ENCODE peak calls at places on chromosomes 13 and 19, in four cellular contexts. M is OCI-LY7, W is PC-3, O is mammary epithelial cell. U is an unnamed sample.

GRCh38 chr13:75633285-75633684 is 2.8 kb upstream of the LMO7 start:
- DNase-seq in M (no peak), O (peak), W (peak), U (no peak)

GRCh38 chr13:67299731-67300130 is 69.6 kb upstream of the PCDH9 start:
- DNase-seq in W (peak), O (peak), M (no peak), U (no peak)

GRCh38 chr19:13187419-13187818 is 37.2 kb downstream of the IER2 start:
- DNase-seq in W (no peak), O (no peak), M (no peak), U (peak)

GRCh38 chr13:24036115-24036514 is 124.4 kb upstream of the SPATA13 start:
- DNase-seq in W (no peak), O (no peak), M (no peak), U (no peak)

GRCh38 chr19:51891193-51891747 is 3.5 kb upstream of the ZNF577 start:
- DNase-seq in M (no peak), O (no peak), W (no peak), U (no peak)

GRCh38 chr19:38441660-38442348 is 8.3 kb downstream of the RYR1 start:
- DNase-seq in W (no peak), M (peak), O (no peak), U (peak)

GRCh38 chr19:54464624-54465266 is 1.2 kb upstream of the LENG9 start:
- DNase-seq in W (peak), O (peak), M (peak), U (peak)

GRCh38 chr19:47430041-47430802 is 10.9 kb upstream of the MEIS3 start:
- DNase-seq in M (no peak), O (no peak), W (no peak), U (no peak)

GRCh38 chr19:31659897-31660210 is 310.6 kb upstream of the TSHZ3 start:
- DNase-seq in M (no peak), O (peak), W (no peak), U (no peak)

GRCh38 chr13:97328222-97328790 is 105.7 kb upstream of the RAP2A start:
- DNase-seq in O (peak), W (no peak), M (no peak), U (no peak)

GRCh38 chr19:11295665-11296245 is at the start of gene TSPAN16:
- DNase-seq in M (no peak), W (no peak), O (no peak), U (no peak)

GRCh38 chr19:19460761-19461265 is 54.5 kb downstream of the TSSK6 start:
- DNase-seq in W (no peak), O (no peak), M (peak), U (peak)

GRCh38 chr19:17255150-17255621 is 9.4 kb downstream of the USHBP1 start:
- DNase-seq in W (peak), O (no peak), M (no peak), U (no peak)

GRCh38 chr19:13843104-13843921 is 33.6 kb upstream of the NANOS3 start:
- DNase-seq in O (peak), M (no peak), W (peak), U (no peak)

GRCh38 chr19:55383789-55384575 is at the start of gene TMEM238:
- DNase-seq in W (peak), O (peak), M (peak), U (peak)

GRCh38 chr13:27125357-27126282 is 46.0 kb downstream of the USP12 start:
- DNase-seq in M (no peak), O (peak), W (no peak), U (no peak)

GRCh38 chr13:114237415-114238112 is 2.9 kb downstream of the CDC16 start:
- DNase-seq in M (no peak), W (no peak), O (no peak), U (no peak)

GRCh38 chr19:29878973-29879654 is 62.9 kb upstream of the URI1 start:
- DNase-seq in M (peak), W (peak), O (peak), U (peak)

GRCh38 chr13:94550030-94550738 is 45.8 kb downstream of the TGDS start:
- DNase-seq in M (no peak), W (peak), O (no peak), U (no peak)

GRCh38 chr19:12187625-12188024 is 24.7 kb downstream of the ZNF136 start:
- DNase-seq in O (no peak), M (no peak), W (peak), U (no peak)

GRCh38 chr19:46021531-46022041 is 1.3 kb downstream of the PGLYRP1 start:
- DNase-seq in W (no peak), O (peak), M (no peak), U (no peak)

GRCh38 chr19:3160219-3160618 is 18.4 kb upstream of the S1PR4 start:
- DNase-seq in M (no peak), W (no peak), O (no peak), U (no peak)

GRCh38 chr19:56423276-56423984 is 19.3 kb downstream of the ZNF583 start:
- DNase-seq in M (no peak), W (no peak), O (no peak), U (peak)

GRCh38 chr13:32978278-32978677 is 37.9 kb upstream of the KL start:
- DNase-seq in O (no peak), M (no peak), W (no peak), U (no peak)

GRCh38 chr19:28468701-28469459 is 744.1 kb downstream of the UQCRFS1 start:
- DNase-seq in O (no peak), M (peak), W (peak), U (no peak)

GRCh38 chr19:13334801-13335481 is 171.3 kb downstream of the CACNA1A start:
- DNase-seq in M (peak), W (peak), O (no peak), U (peak)

GRCh38 chr13:30017880-30018279 is 167.5 kb upstream of the UBL3 start:
- DNase-seq in M (no peak), O (no peak), W (no peak), U (no peak)

GRCh38 chr19:4538601-4538954 is 1.3 kb downstream of the LRG1 start:
- DNase-seq in O (no peak), M (no peak), W (no peak), U (no peak)

GRCh38 chr19:46454244-46454643 is 17.1 kb downstream of the PNMA8A start:
- DNase-seq in M (no peak), O (peak), W (no peak), U (no peak)

GRCh38 chr19:40144151-40144550 is 47.1 kb upstream of the MAP3K10 start:
- DNase-seq in O (no peak), W (no peak), M (peak), U (no peak)

GRCh38 chr13:85313761-85314503 is 485.3 kb downstream of the SLITRK6 start:
- DNase-seq in O (peak), W (peak), M (no peak), U (no peak)

GRCh38 chr19:27909185-27909840 is 1303.6 kb downstream of the UQCRFS1 start:
- DNase-seq in O (no peak), W (no peak), M (no peak), U (no peak)

GRCh38 chr19:56670961-56671612 is 470 bp downstream of the ZNF835 start:
- DNase-seq in W (no peak), O (no peak), M (no peak), U (no peak)

GRCh38 chr19:1411255-1412191 is 4.1 kb downstream of the DAZAP1 start:
- DNase-seq in M (no peak), W (no peak), O (no peak), U (no peak)

GRCh38 chr19:56350416-56351045 is 35.9 kb upstream of the ZSCAN5A start:
- DNase-seq in M (peak), O (peak), W (peak), U (peak)

GRCh38 chr13:110251227-110251791 is 55.6 kb downstream of the COL4A1 start:
- DNase-seq in M (no peak), O (no peak), W (no peak), U (no peak)

GRCh38 chr19:38921420-38922274 is 8.9 kb downstream of the SARS2 start:
- DNase-seq in W (no peak), M (no peak), O (no peak), U (no peak)

GRCh38 chr13:51777921-51778320 is 26.0 kb downstream of the DHRS12 start:
- DNase-seq in W (no peak), O (no peak), M (no peak), U (no peak)
- H3K27ac ChIP-seq in W (no peak), O (no peak), M (no peak), U (no peak)

DNA sequence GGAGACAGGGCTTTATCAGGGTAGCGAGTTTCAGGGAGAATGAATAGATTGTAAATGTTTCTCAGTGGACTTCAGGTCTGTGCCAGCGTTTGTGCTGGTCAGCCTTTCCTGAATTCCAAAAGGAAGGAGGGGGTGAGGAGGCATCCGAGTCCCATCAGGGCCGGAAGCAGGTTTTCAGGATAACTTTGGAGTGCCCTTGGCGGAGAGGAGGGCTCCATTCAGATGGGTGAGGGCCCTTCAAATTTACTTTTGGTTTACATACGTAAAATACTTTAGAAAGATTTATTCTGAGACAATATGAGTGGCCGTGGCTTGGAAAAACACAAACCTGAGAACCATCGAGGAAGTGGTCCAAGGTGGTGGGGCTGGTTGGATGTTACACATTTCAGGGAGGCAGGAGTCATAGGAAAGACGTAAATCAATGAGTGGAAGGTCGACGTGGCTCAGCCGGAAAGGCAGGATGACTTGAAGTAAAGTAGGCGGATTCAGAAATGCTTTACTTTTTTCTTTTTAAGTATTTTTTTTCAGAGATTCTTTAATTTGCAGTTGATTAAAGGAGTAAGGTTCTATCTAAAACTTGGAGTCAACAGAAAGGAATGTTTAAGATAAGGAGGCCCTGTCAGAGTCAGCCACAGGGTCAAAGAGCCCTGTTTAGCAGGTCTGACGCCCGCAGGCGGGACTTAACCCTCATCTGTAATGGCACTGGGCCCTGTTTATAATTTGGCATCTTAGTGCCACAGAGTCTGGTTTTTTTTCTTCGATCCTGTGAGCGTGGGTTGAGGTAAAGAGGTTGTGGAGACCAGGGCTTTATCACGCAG is 32.8 kb downstream of the ATP11A start:
- DNase-seq in W (peak), M (no peak), O (peak), U (no peak)
- H3K27ac ChIP-seq in W (peak), M (no peak), O (no peak), U (no peak)

GRCh38 chr13:41622545-41623429 is 165.4 kb downstream of the RGCC start:
- DNase-seq in O (no peak), W (peak), M (peak), U (no peak)

GRCh38 chr13:41621716-41622508 is 164.6 kb downstream of the RGCC start:
- DNase-seq in W (no peak), M (no peak), O (no peak), U (no peak)

GRCh38 chr13:41631296-41631965 is 174.1 kb downstream of the RGCC start:
- DNase-seq in W (no peak), O (no peak), M (no peak), U (no peak)

DNA sequence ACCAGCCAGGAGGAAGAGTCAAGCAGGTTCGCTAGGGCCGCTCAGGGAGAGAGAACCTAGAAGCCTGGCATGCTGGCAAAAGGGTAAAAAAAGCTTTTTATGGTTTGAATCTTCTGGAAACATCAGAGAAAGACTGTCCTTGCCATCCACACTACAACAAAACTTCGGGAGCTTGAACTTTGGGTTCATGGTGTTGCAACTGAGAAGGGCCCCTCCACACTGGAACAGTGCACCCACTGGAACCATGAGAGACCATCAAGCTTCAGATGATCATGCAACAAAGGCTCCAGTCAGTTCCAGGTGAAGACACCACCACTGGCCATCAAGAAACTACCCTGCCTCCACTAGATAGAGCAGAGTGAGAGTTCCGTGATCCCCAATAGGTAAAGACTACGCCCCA is 170.1 kb downstream of the RGCC start:
- DNase-seq in O (no peak), M (no peak), W (no peak), U (no peak)
- H3K27ac ChIP-seq in O (no peak), M (no peak), W (no peak), U (no peak)

GRCh38 chr13:105773241-105773640 is 762.2 kb downstream of the EFNB2 start:
- DNase-seq in O (no peak), M (no peak), W (no peak), U (no peak)
- H3K27ac ChIP-seq in O (no peak), M (no peak), W (peak), U (no peak)

DNA sequence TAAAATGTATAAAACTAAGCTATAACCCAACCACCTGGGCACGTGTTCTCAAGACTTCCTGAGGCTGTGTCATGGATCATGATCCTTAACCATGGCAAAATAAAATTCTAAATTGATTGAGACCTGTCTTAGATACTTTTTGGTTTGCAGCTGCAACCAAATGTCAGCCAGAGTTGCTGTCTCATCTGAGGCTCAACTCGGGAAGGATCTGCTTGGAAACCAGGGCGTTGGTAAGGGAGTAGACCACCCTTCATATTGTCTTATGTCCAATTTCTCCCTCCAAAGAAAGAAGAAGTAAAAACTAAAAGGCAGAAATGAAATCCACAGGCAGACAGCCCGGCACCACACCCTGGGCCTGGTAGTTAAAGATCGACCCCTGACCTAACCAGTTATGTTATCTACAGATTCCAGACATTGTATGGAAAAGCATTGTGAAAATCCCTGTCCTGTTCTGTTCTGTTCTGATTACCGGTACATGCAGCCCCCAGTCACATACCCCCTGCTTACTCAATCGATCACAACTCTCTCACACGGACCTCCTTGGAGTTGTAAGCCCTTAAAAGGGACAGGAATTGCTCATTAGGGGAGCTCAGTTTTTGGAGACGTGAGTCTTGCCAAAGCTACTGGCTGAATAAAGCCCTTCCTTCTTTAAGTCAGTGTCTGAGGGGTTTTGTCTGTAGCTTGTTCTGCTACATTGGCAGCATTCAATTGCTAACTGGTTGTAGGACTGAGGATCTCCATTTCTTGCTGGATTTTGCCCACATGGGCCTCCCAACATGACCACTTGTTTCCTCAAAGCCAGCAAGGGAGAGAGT is 22.9 kb upstream of the IGSF23 start:
- DNase-seq in O (no peak), M (no peak), W (no peak), U (no peak)
- H3K27ac ChIP-seq in O (no peak), M (no peak), W (no peak), U (no peak)